ENCODE peak calls at places on chromosomes 1 and 21, in seven cellular contexts. K is Daoy; N is dorsolateral prefrontal cortex; E is stimulated activated CD4-positive, alpha-beta T cell treated with anti-CD3 and anti-CD28 coated beads, Interleukin-12 subunit alpha, Interleukin-12 subunit beta, amount 100 ng/mL, for 48 hours; I is mesothelial cell of epicardium; B is GDM1; G is activated naive CD8-positive, alpha-beta T cell treated with anti-CD3 and anti-CD28 coated beads for 36 hours. C is an unnamed sample.

GRCh38 chr1:25698252-25698651 is 81.7 kb downstream of the MAN1C1 start:
- DNase-seq in E (no peak), I (no peak), B (no peak), N (no peak), G (no peak), K (no peak), C (no peak)

GRCh38 chr1:8200317-8201115 is 117.4 kb upstream of the SLC45A1 start:
- DNase-seq in I (no peak), K (no peak), B (no peak), G (no peak), N (no peak), E (no peak), C (no peak)

GRCh38 chr1:202105571-202106339 is 17.0 kb upstream of the GPR37L1 start:
- DNase-seq in G (no peak), B (no peak), I (no peak), N (no peak), E (no peak), K (peak), C (no peak)

GRCh38 chr21:37098756-37099155 is 25.7 kb downstream of the TTC3 start:
- DNase-seq in B (no peak), I (no peak), E (no peak), N (no peak), K (no peak), G (no peak), C (no peak)

GRCh38 chr1:145846191-145846590 is 761 bp downstream of the NUDT17 start:
- DNase-seq in I (no peak), G (peak), E (peak), B (peak), N (no peak), K (peak), C (peak)

GRCh38 chr1:181134543-181135461 is 46.3 kb downstream of the IER5 start:
- DNase-seq in N (no peak), I (no peak), K (no peak), B (peak), G (peak), E (no peak), C (no peak)

GRCh38 chr1:224737353-224737727 is 121.2 kb downstream of the CNIH3 start:
- DNase-seq in I (no peak), K (no peak), N (no peak), B (no peak), E (no peak), G (no peak), C (no peak)

GRCh38 chr1:225825078-225825477 is 15.2 kb downstream of the EPHX1 start:
- DNase-seq in B (no peak), I (no peak), N (no peak), E (no peak), G (no peak), K (no peak), C (no peak)